ENCODE peak calls at places on chromosomes 4 and X, in ten cellular contexts. E, W, J, G, V, A, S, R, M and Z are unnamed samples.

GRCh38 chr4:85737254-85737653 is 262.3 kb downstream of the ARHGAP24 start:
- DNase-seq in J (no peak), V (no peak), R (no peak), S (no peak), A (no peak), M (no peak), G (no peak), W (no peak), E (no peak), Z (no peak)

GRCh38 chr4:97942137-97942536 is 201.1 kb downstream of the STPG2 start:
- DNase-seq in G (no peak), A (peak), S (no peak), W (no peak), M (no peak), R (no peak), V (peak), E (no peak), J (no peak), Z (no peak)

GRCh38 chrX:35122756-35123155 is 180.2 kb downstream of the FAM47B start:
- DNase-seq in V (no peak), R (no peak), G (no peak), A (no peak), E (no peak), M (no peak), J (no peak), S (no peak), W (no peak), Z (no peak)

GRCh38 chr4:157222764-157223145 is 2.2 kb downstream of the GRIA2 start:
- DNase-seq in M (peak), R (no peak), V (no peak), S (no peak), W (no peak), A (no peak), G (no peak), E (no peak), J (peak), Z (peak)

GRCh38 chr4:32135642-32136041 is 1415.5 kb downstream of the PCDH7 start:
- DNase-seq in S (no peak), G (no peak), R (no peak), E (no peak), J (no peak), V (no peak), W (no peak), A (peak), M (no peak), Z (no peak)

GRCh38 chrX:31366076-31366475 is 294.2 kb upstream of the FTHL17 start:
- DNase-seq in M (no peak), E (no peak), R (no peak), W (no peak), V (no peak), A (no peak), S (no peak), J (no peak), G (no peak), Z (no peak)

GRCh38 chr4:128955751-128956150 is 137.6 kb downstream of the SCLT1 start:
- DNase-seq in W (no peak), V (no peak), S (no peak), E (no peak), R (no peak), M (no peak), J (no peak), A (no peak), G (no peak), Z (peak)

GRCh38 chrX:112555831-112556230 is 123.9 kb downstream of the LHFPL1 start:
- DNase-seq in S (no peak), W (no peak), M (no peak), R (no peak), J (no peak), V (no peak), G (no peak), E (no peak), A (no peak), Z (no peak)

GRCh38 chrX:1609311-1609710 is 5.5 kb upstream of the ASMT start:
- DNase-seq in S (no peak), E (no peak), R (no peak), J (no peak), M (no peak), V (no peak), G (no peak), A (no peak), W (no peak), Z (no peak)

GRCh38 chrX:69232945-69233344 is 67.7 kb upstream of the PJA1 start:
- DNase-seq in M (no peak), R (no peak), G (peak), S (no peak), A (peak), V (no peak), W (no peak), J (no peak), E (no peak), Z (peak)

GRCh38 chr4:59091376-59092142 is 1981.4 kb upstream of the IGFBP7 start:
- DNase-seq in M (no peak), W (no peak), S (no peak), V (no peak), R (no peak), A (no peak), G (no peak), J (peak), E (no peak), Z (no peak)

GRCh38 chrX:13028871-13029336 is 15.5 kb downstream of the FAM9C start:
- DNase-seq in S (no peak), M (no peak), G (no peak), A (peak), E (no peak), W (no peak), V (no peak), R (no peak), J (no peak), Z (peak)

GRCh38 chr4:48575964-48576363 is 85.9 kb downstream of the ZAR1 start:
- DNase-seq in A (peak), W (no peak), J (no peak), R (no peak), S (no peak), E (no peak), M (no peak), V (no peak), G (no peak), Z (no peak)

GRCh38 chr4:123559955-123560669 is 163.5 kb downstream of the SPRY1 start:
- DNase-seq in J (no peak), A (no peak), R (no peak), V (no peak), E (no peak), M (no peak), S (no peak), G (no peak), W (peak), Z (peak)

GRCh38 chrX:54042609-54043010 is 1.7 kb downstream of the PHF8 start:
- DNase-seq in M (no peak), V (no peak), R (peak), A (peak), G (peak), J (peak), S (peak), W (peak), E (peak), Z (peak)

GRCh38 chrX:73851014-73852009 is 288.3 kb downstream of the CHIC1 start:
- DNase-seq in G (no peak), R (peak), E (no peak), M (no peak), A (peak), J (no peak), S (no peak), W (no peak), V (no peak), Z (peak)

GRCh38 chr4:79197275-79198009 is 128.4 kb downstream of the NAA11 start:
- DNase-seq in V (no peak), M (no peak), R (no peak), J (no peak), A (no peak), S (no peak), W (no peak), E (no peak), G (peak), Z (no peak)

GRCh38 chrX:57121162-57121741 is at the start of gene SPIN2B:
- DNase-seq in E (peak), V (peak), G (peak), R (peak), S (peak), A (peak), M (peak), J (peak), W (peak), Z (peak)

GRCh38 chr4:2059034-2059725 is at the start of gene NAT8L:
- DNase-seq in V (peak), G (peak), M (peak), A (peak), S (peak), J (peak), R (no peak), W (peak), E (no peak), Z (no peak)

GRCh38 chrX:13260598-13260997 is 59.3 kb downstream of the ATXN3L start:
- DNase-seq in E (no peak), G (no peak), R (no peak), W (no peak), A (no peak), M (no peak), S (no peak), V (no peak), J (no peak), Z (no peak)

GRCh38 chrX:36116222-36116621 is 196.7 kb downstream of the CFAP47 start:
- DNase-seq in A (no peak), R (no peak), W (no peak), E (no peak), V (no peak), M (no peak), S (no peak), G (no peak), J (no peak), Z (no peak)

GRCh38 chrX:20067709-20068315 is 48.9 kb downstream of the MAP7D2 start:
- DNase-seq in W (no peak), G (peak), A (peak), R (peak), V (peak), J (peak), M (peak), S (peak), E (no peak), Z (peak)

GRCh38 chr4:1523506-1523905 is 117.3 kb upstream of the NKX1-1 start:
- DNase-seq in R (no peak), M (no peak), S (no peak), V (no peak), J (no peak), G (no peak), W (no peak), E (no peak), A (no peak), Z (no peak)

GRCh38 chrX:154712781-154713391 is 38.0 kb downstream of the GAB3 start:
- DNase-seq in W (no peak), S (no peak), E (no peak), A (peak), J (no peak), M (no peak), V (peak), R (no peak), G (no peak), Z (peak)

GRCh38 chr4:95248713-95249401 is 299.9 kb downstream of the UNC5C start:
- DNase-seq in W (no peak), R (no peak), G (no peak), J (no peak), V (no peak), M (no peak), A (peak), E (no peak), S (no peak), Z (no peak)

GRCh38 chrX:24113161-24113560 is 36.4 kb upstream of the ZFX start:
- DNase-seq in G (no peak), A (no peak), M (no peak), J (no peak), V (no peak), R (no peak), S (no peak), E (no peak), W (no peak), Z (no peak)

GRCh38 chr4:149549911-149550310 is 265.7 kb downstream of the IQCM start:
- DNase-seq in G (no peak), V (no peak), M (no peak), W (peak), J (peak), S (no peak), R (no peak), A (peak), E (no peak), Z (no peak)

GRCh38 chr4:182310316-182310715 is 67.1 kb downstream of the TENM3 start:
- DNase-seq in A (no peak), W (no peak), E (no peak), S (no peak), V (no peak), R (no peak), M (no peak), G (no peak), J (no peak), Z (no peak)

GRCh38 chrX:68440940-68441339 is 7.6 kb upstream of the OPHN1 start:
- DNase-seq in R (no peak), E (no peak), J (peak), M (peak), V (no peak), W (peak), S (no peak), G (peak), A (peak), Z (peak)

GRCh38 chr4:20028694-20029093 is 223.0 kb upstream of the SLIT2 start:
- DNase-seq in E (no peak), W (no peak), S (no peak), A (peak), M (no peak), J (no peak), R (no peak), V (no peak), G (no peak), Z (no peak)

GRCh38 chr4:115834441-115834840 is 721.0 kb upstream of the NDST4 start:
- DNase-seq in V (no peak), W (no peak), A (no peak), M (no peak), G (no peak), J (no peak), S (no peak), R (no peak), E (no peak), Z (no peak)

GRCh38 chr4:5280845-5281244 is 229.6 kb downstream of the STK32B start:
- DNase-seq in A (no peak), M (no peak), G (no peak), W (no peak), V (no peak), J (no peak), E (no peak), R (no peak), S (no peak), Z (no peak)

GRCh38 chr4:104425003-104425402 is 69.7 kb downstream of the CXXC4 start:
- DNase-seq in J (no peak), E (no peak), G (peak), A (no peak), S (no peak), M (peak), R (no peak), W (peak), V (no peak), Z (no peak)

GRCh38 chr4:163607292-163607691 is 112.8 kb downstream of the TMA16 start:
- DNase-seq in S (no peak), W (no peak), M (no peak), V (no peak), R (no peak), J (no peak), G (no peak), E (no peak), A (no peak), Z (no peak)

GRCh38 chr4:3838437-3839380 is 72.5 kb downstream of the ADRA2C start:
- DNase-seq in W (no peak), J (no peak), A (no peak), M (no peak), E (no peak), V (no peak), G (no peak), R (no peak), S (no peak), Z (no peak)

GRCh38 chrX:28188526-28188925 is 207.3 kb upstream of the DCAF8L1 start:
- DNase-seq in M (no peak), E (no peak), S (no peak), G (no peak), W (no peak), V (no peak), R (no peak), J (no peak), A (no peak), Z (no peak)

GRCh38 chr4:74886490-74886889 is 46.4 kb upstream of the PARM1 start:
- DNase-seq in M (no peak), A (peak), E (no peak), J (no peak), S (no peak), V (no peak), W (no peak), G (peak), R (no peak), Z (peak)

GRCh38 chrX:23902419-23902818 is 5.3 kb downstream of the APOO start:
- DNase-seq in J (no peak), S (no peak), E (no peak), A (peak), V (no peak), G (peak), W (peak), M (peak), R (no peak), Z (peak)